ENCODE peak calls at places on chromosomes 3 and 15, in six cellular contexts. B is keratinocyte; W is psoas muscle; D is adrenal gland; Y is transverse colon; U is CD8-positive, alpha-beta memory T cell. H is an unnamed sample. For H3K9me3, the result is how much of the 10 kb centered on the place peaks cover.

GRCh38 chr15:45134682-45135604 is 5.1 kb downstream of the DUOX1 start:
- DNase-seq in B (no peak), W (no peak), D (no peak), Y (peak), U (no peak), H (no peak)

GRCh38 chr3:82493858-82494257 is 732.4 kb upstream of the GBE1 start:
- DNase-seq in B (no peak), W (no peak), D (no peak), Y (no peak), U (no peak), H (no peak)

GRCh38 chr3:169744332-169745054 is 20.4 kb downstream of the TERC start:
- DNase-seq in B (no peak), W (no peak), D (no peak), Y (no peak), U (no peak), H (no peak)

GRCh38 chr3:169863458-169863899 is 6.3 kb downstream of the LRRC31 start:
- DNase-seq in B (peak), W (no peak), D (peak), Y (peak), U (peak), H (peak)

GRCh38 chr15:59298255-59298856 is 74.3 kb downstream of the MYO1E start:
- DNase-seq in B (no peak), W (no peak), D (peak), Y (no peak), U (no peak), H (no peak)

GRCh38 chr3:72301779-72302178 is 516.8 kb upstream of the PROK2 start:
- DNase-seq in B (no peak), W (no peak), D (no peak), Y (peak), U (no peak), H (no peak)

GRCh38 chr3:116777181-116777840 is 67.7 kb downstream of the TUSC7 start:
- DNase-seq in B (no peak), W (no peak), D (no peak), Y (no peak), U (no peak), H (no peak)

GRCh38 chr15:45637552-45638033 is 2.8 kb downstream of the SQOR start:
- DNase-seq in B (no peak), W (peak), D (peak), Y (peak), U (peak), H (peak)

GRCh38 chr3:141412087-141412935 is 44.0 kb downstream of the ZBTB38 start:
- DNase-seq in B (no peak), W (peak), D (peak), Y (peak), U (peak), H (no peak)

GRCh38 chr3:64945171-64945684 is 257.4 kb upstream of the ADAMTS9 start:
- DNase-seq in B (no peak), W (peak), D (peak), Y (no peak), U (no peak), H (no peak)

GRCh38 chr15:33396457-33396856 is 85.7 kb downstream of the RYR3 start:
- DNase-seq in B (no peak), W (no peak), D (no peak), Y (no peak), U (no peak), H (no peak)

GRCh38 chr15:33405096-33405495 is 94.3 kb downstream of the RYR3 start:
- DNase-seq in B (no peak), W (no peak), D (no peak), Y (no peak), U (no peak), H (no peak)

GRCh38 chr15:33398555-33398954 is 87.8 kb downstream of the RYR3 start:
- DNase-seq in B (no peak), W (no peak), D (no peak), Y (no peak), U (no peak), H (no peak)

GRCh38 chr15:33402640-33403039 is 91.9 kb downstream of the RYR3 start:
- DNase-seq in B (no peak), W (no peak), D (no peak), Y (no peak), U (no peak), H (no peak)

DNA sequence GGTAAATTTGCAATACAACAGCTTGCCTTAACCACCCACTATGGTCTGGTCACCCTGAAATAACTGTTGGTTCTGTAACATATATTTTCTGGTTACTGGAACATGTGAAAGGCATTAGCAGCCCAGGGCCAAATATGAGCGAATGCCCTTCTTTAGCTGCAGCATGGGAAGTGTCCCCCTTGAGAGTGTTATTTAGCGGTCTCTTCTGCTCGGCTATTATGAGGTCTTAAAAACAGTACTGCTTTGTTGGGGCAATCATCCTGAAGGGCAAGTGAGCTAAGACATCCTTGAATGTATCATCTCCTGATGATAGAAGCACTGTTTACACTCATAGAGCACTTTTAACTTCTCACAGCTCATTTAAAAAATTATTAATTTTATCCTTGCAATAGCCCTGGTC is 90.2 kb downstream of the RYR3 start:
- DNase-seq in B (no peak), W (no peak), D (no peak), Y (no peak), U (no peak), H (no peak)
- H3K9me3 ChIP-seq in B (under half), W (under half), D (under half), Y (under half), U (under half), H (under half)

GRCh38 chr15:49137861-49138260 is 17.5 kb downstream of the COPS2 start:
- DNase-seq in B (no peak), W (no peak), D (no peak), Y (no peak), U (no peak), H (no peak)
- H3K27ac ChIP-seq in B (no peak), W (no peak), D (no peak), Y (no peak), U (no peak), H (no peak)

DNA sequence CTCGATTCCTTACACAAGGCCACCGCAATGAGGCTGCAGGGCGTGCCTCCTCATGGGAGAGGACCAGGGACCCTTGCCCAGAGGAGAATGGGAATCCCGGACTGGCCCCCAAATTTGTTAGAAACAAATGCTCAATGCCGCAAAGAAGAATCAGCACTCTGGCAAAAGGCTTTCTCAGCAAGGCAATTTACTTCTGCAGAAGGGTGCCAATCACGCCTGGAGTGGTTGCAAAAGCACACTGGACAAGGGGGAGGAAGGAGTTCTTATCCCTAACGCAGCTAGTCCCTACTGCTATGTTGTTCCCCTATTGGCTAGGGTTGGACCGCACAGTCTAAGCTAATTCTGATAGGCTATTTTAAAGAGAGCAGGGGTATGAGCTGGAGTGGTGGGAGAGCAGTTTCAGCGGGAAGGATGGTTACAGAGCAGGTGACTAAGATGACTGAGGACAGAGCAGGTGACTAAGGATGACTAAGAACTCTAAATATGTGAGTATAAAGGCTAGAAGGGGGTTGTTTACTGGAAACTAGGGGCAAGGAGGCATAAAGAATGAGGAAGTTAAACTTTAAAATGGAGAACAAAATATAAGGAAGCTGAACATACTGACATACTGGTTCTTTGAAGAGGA is 48.5 kb downstream of the KATNBL1 start:
- DNase-seq in B (no peak), W (no peak), D (no peak), Y (no peak), U (no peak), H (no peak)
- H3K9me3 ChIP-seq in B (under half), W (under half), D (under half), Y (under half), U (under half), H (under half)

GRCh38 chr3:9884555-9885165 is 4.6 kb upstream of the CIDEC start:
- DNase-seq in B (peak), W (no peak), D (peak), Y (no peak), U (no peak), H (no peak)
- H3K27ac ChIP-seq in B (peak), W (no peak), D (peak), Y (no peak), U (peak), H (no peak)

GRCh38 chr15:86483936-86484335 is 404.3 kb downstream of the AGBL1 start:
- DNase-seq in B (no peak), W (no peak), D (no peak), Y (no peak), U (no peak), H (no peak)

GRCh38 chr15:86481720-86482119 is 402.0 kb downstream of the AGBL1 start:
- DNase-seq in B (no peak), W (no peak), D (no peak), Y (no peak), U (no peak), H (no peak)
- H3K9me3 ChIP-seq in B (under half), W (under half), D (under half), Y (under half), U (under half), H (under half)

GRCh38 chr3:104349836-104350235 is 1016.9 kb upstream of the ALCAM start:
- DNase-seq in B (no peak), W (no peak), D (no peak), Y (no peak), U (no peak), H (no peak)

GRCh38 chr3:104347281-104347680 is 1019.4 kb upstream of the ALCAM start:
- DNase-seq in B (no peak), W (no peak), D (no peak), Y (no peak), U (no peak), H (no peak)
- H3K27ac ChIP-seq in B (no peak), W (no peak), D (no peak), Y (no peak), U (no peak), H (no peak)